ENCODE peak calls at places on chromosomes 4 and X, in four cellular contexts. F, G, H and A are unnamed samples.
A peak's percentile ranks its signal among the peaks of the same experiment; 100 is the strongest.

GRCh38 chrX:21151051-21151450 is 223.2 kb upstream of the CNKSR2 start:
- DNase-seq in F (no peak), G (no peak), H (no peak), A (no peak)

GRCh38 chrX:24148118-24148517 is 1.4 kb upstream of the ZFX start:
- DNase-seq in F (peak; percentile 25), G (no peak), H (no peak), A (no peak)

GRCh38 chrX:13373807-13374187 is 53.9 kb upstream of the ATXN3L start:
- DNase-seq in F (no peak), G (peak; percentile 90), H (no peak), A (no peak)

GRCh38 chrX:145735036-145735435 is 82.6 kb upstream of the SLITRK2 start:
- DNase-seq in F (no peak), G (peak; percentile 23), H (no peak), A (no peak)

GRCh38 chr4:90127223-90127705 is at the start of gene CCSER1:
- DNase-seq in F (no peak), G (peak; percentile 79), H (no peak), A (peak; percentile 78)

GRCh38 chr4:107034091-107034698 is 1.9 kb downstream of the DKK2 start:
- DNase-seq in F (peak; percentile 16), G (peak; percentile 41), H (no peak), A (no peak)

GRCh38 chr4:75672461-75673026 is 667 bp downstream of the G3BP2 start:
- DNase-seq in F (peak; percentile 75), G (peak; percentile 39), H (peak; percentile 92), A (peak; percentile 67)

GRCh38 chrX:109774706-109775105 is 41.6 kb upstream of the ACSL4 start:
- DNase-seq in F (peak; percentile 41), G (peak; percentile 73), H (no peak), A (no peak)

GRCh38 chrX:138748480-138748879 is 37.0 kb upstream of the FGF13 start:
- DNase-seq in F (peak; percentile 28), G (no peak), H (no peak), A (no peak)

GRCh38 chrX:104172788-104173187 is 6.5 kb downstream of the FAM199X start:
- DNase-seq in F (no peak), G (peak; percentile 50), H (no peak), A (no peak)

GRCh38 chrX:2266445-2267349 is 234.1 kb downstream of the DHRSX start:
- DNase-seq in F (no peak), G (no peak), H (peak; percentile 62), A (no peak)

GRCh38 chr4:139660518-139661149 is 5.0 kb upstream of the MGST2 start:
- DNase-seq in F (peak; percentile 19), G (no peak), H (no peak), A (no peak)

GRCh38 chrX:110180928-110181310 is 137.0 kb downstream of the AMMECR1 start:
- DNase-seq in F (no peak), G (peak; percentile 56), H (no peak), A (no peak)

GRCh38 chr4:7381890-7382633 is 52.7 kb downstream of the PSAPL1 start:
- DNase-seq in F (no peak), G (no peak), H (no peak), A (no peak)